ENCODE peak calls at places on chromosomes 13 and 19, in seven cellular contexts. One of them, this sample, is unnamed.
A peak's percentile ranks its signal among the peaks of the same experiment; 100 is the strongest.

GRCh38 chr19:38433268-38433733 is at the start of gene RYR1:
- DNase-seq in cardiac fibroblast: peak; percentile 26
- DNase-seq in NCI-H2029: no peak
- DNase-seq in uterus: no peak
- DNase-seq in HCT116: peak; percentile 37
- DNase-seq in transverse colon: peak; percentile 40
- DNase-seq in COR-L47: no peak
- DNase-seq in this sample: no peak

GRCh38 chr19:18416778-18417249 is 2.4 kb upstream of the SSBP4 start:
- DNase-seq in cardiac fibroblast: peak; percentile 96
- DNase-seq in NCI-H2029: peak; percentile 78
- DNase-seq in uterus: peak; percentile 95
- DNase-seq in HCT116: no peak
- DNase-seq in transverse colon: peak; percentile 81
- DNase-seq in COR-L47: peak; percentile 87
- DNase-seq in this sample: peak; percentile 62

GRCh38 chr13:50580684-50581305 is 262.7 kb downstream of the DLEU7 start:
- DNase-seq in cardiac fibroblast: peak; percentile 88
- DNase-seq in NCI-H2029: no peak
- DNase-seq in uterus: no peak
- DNase-seq in HCT116: no peak
- DNase-seq in transverse colon: no peak
- DNase-seq in COR-L47: no peak
- DNase-seq in this sample: no peak

GRCh38 chr19:49946415-49946814 is 14.6 kb downstream of the SIGLEC11 start:
- DNase-seq in cardiac fibroblast: no peak
- DNase-seq in NCI-H2029: no peak
- DNase-seq in uterus: no peak
- DNase-seq in HCT116: no peak
- DNase-seq in transverse colon: no peak
- DNase-seq in COR-L47: no peak
- DNase-seq in this sample: no peak

GRCh38 chr13:21361706-21362105 is 97.4 kb downstream of the ZDHHC20 start:
- DNase-seq in cardiac fibroblast: no peak
- DNase-seq in NCI-H2029: no peak
- DNase-seq in uterus: no peak
- DNase-seq in HCT116: no peak
- DNase-seq in transverse colon: no peak
- DNase-seq in COR-L47: no peak
- DNase-seq in this sample: no peak

GRCh38 chr13:114015608-114016295 is 41.9 kb upstream of the C13orf46 start:
- DNase-seq in cardiac fibroblast: peak; percentile 38
- DNase-seq in NCI-H2029: no peak
- DNase-seq in uterus: no peak
- DNase-seq in HCT116: no peak
- DNase-seq in transverse colon: peak; percentile 75
- DNase-seq in COR-L47: no peak
- DNase-seq in this sample: no peak

GRCh38 chr13:30804474-30804873 is 69.1 kb downstream of the ALOX5AP start:
- DNase-seq in cardiac fibroblast: no peak
- DNase-seq in NCI-H2029: no peak
- DNase-seq in uterus: no peak
- DNase-seq in HCT116: no peak
- DNase-seq in transverse colon: no peak
- DNase-seq in COR-L47: peak; percentile 11
- DNase-seq in this sample: no peak

GRCh38 chr13:113791226-113791625 is 32.2 kb downstream of the TMEM255B start:
- DNase-seq in cardiac fibroblast: no peak
- DNase-seq in NCI-H2029: no peak
- DNase-seq in uterus: no peak
- DNase-seq in HCT116: no peak
- DNase-seq in transverse colon: no peak
- DNase-seq in COR-L47: no peak
- DNase-seq in this sample: no peak

GRCh38 chr19:1312732-1313694 is 27.3 kb downstream of the EFNA2 start:
- DNase-seq in cardiac fibroblast: peak; percentile 19
- DNase-seq in NCI-H2029: no peak
- DNase-seq in uterus: no peak
- DNase-seq in HCT116: peak; percentile 23
- DNase-seq in transverse colon: peak; percentile 41
- DNase-seq in COR-L47: no peak
- DNase-seq in this sample: no peak

GRCh38 chr13:68190826-68191225 is 960.7 kb upstream of the PCDH9 start:
- DNase-seq in cardiac fibroblast: peak; percentile 5
- DNase-seq in NCI-H2029: no peak
- DNase-seq in uterus: no peak
- DNase-seq in HCT116: peak; percentile 56
- DNase-seq in transverse colon: no peak
- DNase-seq in COR-L47: no peak
- DNase-seq in this sample: no peak

GRCh38 chr13:20192470-20193141 is at the start of gene GJB2:
- DNase-seq in cardiac fibroblast: no peak
- DNase-seq in NCI-H2029: no peak
- DNase-seq in uterus: no peak
- DNase-seq in HCT116: no peak
- DNase-seq in transverse colon: peak; percentile 74
- DNase-seq in COR-L47: peak; percentile 10
- DNase-seq in this sample: no peak

GRCh38 chr19:35738887-35739229 is 3.4 kb downstream of the IGFLR1 start:
- DNase-seq in cardiac fibroblast: no peak
- DNase-seq in NCI-H2029: no peak
- DNase-seq in uterus: no peak
- DNase-seq in HCT116: no peak
- DNase-seq in transverse colon: no peak
- DNase-seq in COR-L47: no peak
- DNase-seq in this sample: no peak